ENCODE peak calls at places on chromosome 11, in six cellular contexts. U is IMR-90, M is H9, Q is neuronal stem cell, K is H1, O is trophoblast cell. I is an unnamed sample.

GRCh38 chr11:86978247-86978646 is 23.1 kb upstream of the FZD4 start:
- DNase-seq in U (no peak), M (no peak), Q (no peak), K (no peak), O (no peak), I (peak)

GRCh38 chr11:36213050-36213840 is 76.0 kb downstream of the COMMD9 start:
- DNase-seq in U (no peak), M (no peak), Q (no peak), K (no peak), O (no peak), I (no peak)

GRCh38 chr11:122101625-122102291 is 14.3 kb downstream of the BLID start:
- DNase-seq in U (peak), M (peak), Q (peak), K (peak), O (no peak), I (peak)

GRCh38 chr11:19093976-19094375 is 23.0 kb upstream of the ZDHHC13 start:
- DNase-seq in U (no peak), M (no peak), Q (no peak), K (no peak), O (peak), I (peak)

GRCh38 chr11:112498701-112499100 is 238.0 kb upstream of the PLET1 start:
- DNase-seq in U (no peak), M (no peak), Q (no peak), K (no peak), O (peak), I (no peak)

GRCh38 chr11:30583505-30584280 is 2.5 kb downstream of the MPPED2 start:
- DNase-seq in U (no peak), M (peak), Q (no peak), K (no peak), O (no peak), I (no peak)

GRCh38 chr11:103601230-103601846 is 435.1 kb upstream of the DDI1 start:
- DNase-seq in U (peak), M (peak), Q (peak), K (no peak), O (peak), I (peak)

GRCh38 chr11:134464196-134464595 is 52.2 kb upstream of the B3GAT1 start:
- DNase-seq in U (no peak), M (peak), Q (no peak), K (no peak), O (no peak), I (no peak)

GRCh38 chr11:86050310-86050709 is 18.6 kb downstream of the PICALM start:
- DNase-seq in U (no peak), M (no peak), Q (no peak), K (no peak), O (no peak), I (no peak)

GRCh38 chr11:134483291-134483690 is 71.2 kb upstream of the B3GAT1 start:
- DNase-seq in U (no peak), M (peak), Q (no peak), K (no peak), O (no peak), I (no peak)

GRCh38 chr11:2804189-2804588 is 81.4 kb downstream of the CDKN1C start:
- DNase-seq in U (no peak), M (peak), Q (no peak), K (no peak), O (no peak), I (no peak)
- H3K14ac ChIP-seq in U (no peak), M (no peak), Q (no peak), K (no peak), O (no peak), I (no peak)

GRCh38 chr11:115154355-115154736 is 349.9 kb downstream of the CADM1 start:
- DNase-seq in U (no peak), M (no peak), Q (no peak), K (no peak), O (no peak), I (no peak)
- H4K91ac ChIP-seq in U (no peak), M (no peak), Q (no peak), K (no peak), O (no peak), I (no peak)

GRCh38 chr11:117424781-117425180 is 97.1 kb downstream of the CEP164 start:
- DNase-seq in U (no peak), M (no peak), Q (no peak), K (no peak), O (no peak), I (peak)
- H3K14ac ChIP-seq in U (no peak), M (no peak), Q (no peak), K (no peak), O (no peak), I (no peak)

GRCh38 chr11:121091492-121092179 is 9.4 kb upstream of the TECTA start:
- DNase-seq in U (no peak), M (no peak), Q (no peak), K (no peak), O (no peak), I (no peak)
- H4K91ac ChIP-seq in U (no peak), M (no peak), Q (no peak), K (no peak), O (no peak), I (no peak)

DNA sequence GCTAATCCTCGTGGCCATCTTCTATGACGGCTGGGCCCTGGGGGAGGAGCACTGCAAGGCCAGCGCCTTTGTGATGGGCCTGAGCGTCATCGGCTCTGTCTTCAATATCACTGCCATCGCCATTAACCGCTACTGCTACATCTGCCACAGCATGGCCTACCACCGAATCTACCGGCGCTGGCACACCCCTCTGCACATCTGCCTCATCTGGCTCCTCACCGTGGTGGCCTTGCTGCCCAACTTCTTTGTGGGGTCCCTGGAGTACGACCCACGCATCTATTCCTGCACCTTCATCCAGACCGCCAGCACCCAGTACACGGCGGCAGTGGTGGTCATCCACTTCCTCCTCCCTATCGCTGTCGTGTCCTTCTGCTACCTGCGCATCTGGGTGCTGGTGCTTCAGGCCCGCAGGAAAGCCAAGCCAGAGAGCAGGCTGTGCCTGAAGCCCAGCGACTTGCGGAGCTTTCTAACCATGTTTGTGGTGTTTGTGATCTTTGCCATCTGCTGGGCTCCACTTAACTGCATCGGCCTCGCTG is 12.1 kb downstream of the MTNR1B start:
- DNase-seq in U (no peak), M (no peak), Q (no peak), K (no peak), O (no peak), I (no peak)
- H3K14ac ChIP-seq in U (no peak), M (no peak), Q (no peak), K (no peak), O (no peak), I (no peak)